ENCODE peak calls at places on chromosomes 7 and 10, in ten cellular contexts. Y, H, W, T, D, J, M, U, E and V are unnamed samples.

GRCh38 chr10:104907509-104907908 is 266.4 kb downstream of the SORCS3 start:
- DNase-seq in M (no peak), U (no peak), J (no peak), T (no peak), H (no peak), Y (no peak), D (no peak), E (no peak), W (no peak), V (no peak)

GRCh38 chr10:76080991-76081390 is 649.6 kb downstream of the LRMDA start:
- DNase-seq in Y (no peak), M (no peak), J (no peak), T (no peak), H (no peak), D (no peak), W (no peak), E (no peak), U (no peak), V (no peak)

GRCh38 chr7:90312745-90313144 is 8.4 kb downstream of the FAM237B start:
- DNase-seq in H (no peak), D (peak; percentile 14), M (no peak), Y (no peak), J (no peak), W (no peak), T (no peak), U (peak; percentile 3), E (peak; percentile 20), V (no peak)

GRCh38 chr7:149728491-149729375 is 44.7 kb downstream of the ZNF467 start:
- DNase-seq in E (no peak), W (no peak), Y (no peak), D (no peak), U (no peak), J (no peak), M (no peak), T (no peak), H (no peak), V (no peak)

GRCh38 chr7:24381919-24382505 is 98.0 kb downstream of the NPY start:
- DNase-seq in W (no peak), D (peak; percentile 79), U (peak; percentile 12), H (no peak), M (no peak), Y (no peak), E (peak; percentile 59), J (no peak), T (peak; percentile 8), V (no peak)

GRCh38 chr10:68423522-68423921 is 16.4 kb upstream of the RUFY2 start:
- DNase-seq in H (no peak), T (no peak), J (no peak), E (no peak), D (no peak), W (no peak), U (no peak), M (no peak), Y (no peak), V (no peak)

GRCh38 chr10:50540069-50540825 is 83.5 kb downstream of the SGMS1 start:
- DNase-seq in M (no peak), T (no peak), J (no peak), H (no peak), Y (no peak), U (no peak), E (no peak), W (no peak), D (no peak), V (no peak)

GRCh38 chr10:109454691-109455090 is 468.6 kb downstream of the XPNPEP1 start:
- DNase-seq in M (no peak), D (no peak), H (no peak), U (no peak), E (no peak), T (no peak), W (no peak), Y (no peak), J (no peak), V (no peak)

GRCh38 chr10:119575506-119575905 is 21.3 kb downstream of the TIAL1 start:
- DNase-seq in M (no peak), U (peak; percentile 31), E (no peak), D (no peak), Y (no peak), H (no peak), J (no peak), W (no peak), T (no peak), V (no peak)

GRCh38 chr10:76026176-76026771 is 594.9 kb downstream of the LRMDA start:
- DNase-seq in W (no peak), J (no peak), T (no peak), M (no peak), H (no peak), E (no peak), D (no peak), Y (no peak), U (no peak), V (no peak)

GRCh38 chr7:66629222-66629658 is 559 bp downstream of the KCTD7 start:
- DNase-seq in Y (no peak), E (peak; percentile 60), U (no peak), J (no peak), T (no peak), D (peak; percentile 53), W (no peak), M (no peak), H (peak; percentile 52), V (no peak)

GRCh38 chr7:92685146-92686042 is 95.2 kb upstream of the FAM133B start:
- DNase-seq in E (peak; percentile 74), U (no peak), J (no peak), T (no peak), D (no peak), Y (no peak), M (no peak), H (no peak), W (no peak), V (no peak)

GRCh38 chr10:12081879-12082560 is 13.3 kb downstream of the DHTKD1 start:
- DNase-seq in W (no peak), E (no peak), D (no peak), M (no peak), J (no peak), U (peak; percentile 24), T (no peak), H (no peak), Y (peak; percentile 6), V (no peak)

GRCh38 chr7:141664450-141664849 is 37.5 kb downstream of the DENND11 start:
- DNase-seq in M (no peak), D (no peak), J (no peak), T (no peak), U (no peak), W (no peak), H (peak; percentile 64), Y (no peak), E (no peak), V (no peak)

GRCh38 chr7:112433289-112433688 is 17.0 kb upstream of the IFRD1 start:
- DNase-seq in U (no peak), W (no peak), E (no peak), M (no peak), H (no peak), Y (no peak), J (no peak), D (no peak), T (no peak), V (no peak)

GRCh38 chr7:90178592-90179279 is 24.5 kb downstream of the STEAP1 start:
- DNase-seq in T (peak; percentile 84), Y (no peak), E (no peak), H (no peak), D (no peak), U (peak; percentile 92), J (peak; percentile 43), M (no peak), W (no peak), V (no peak)

GRCh38 chr10:70053896-70054641 is 1.4 kb downstream of the MACROH2A2 start:
- DNase-seq in E (peak; percentile 49), T (no peak), M (peak; percentile 47), Y (no peak), U (peak; percentile 6), W (peak; percentile 78), D (no peak), H (peak; percentile 55), J (no peak), V (peak; percentile 37)

DNA sequence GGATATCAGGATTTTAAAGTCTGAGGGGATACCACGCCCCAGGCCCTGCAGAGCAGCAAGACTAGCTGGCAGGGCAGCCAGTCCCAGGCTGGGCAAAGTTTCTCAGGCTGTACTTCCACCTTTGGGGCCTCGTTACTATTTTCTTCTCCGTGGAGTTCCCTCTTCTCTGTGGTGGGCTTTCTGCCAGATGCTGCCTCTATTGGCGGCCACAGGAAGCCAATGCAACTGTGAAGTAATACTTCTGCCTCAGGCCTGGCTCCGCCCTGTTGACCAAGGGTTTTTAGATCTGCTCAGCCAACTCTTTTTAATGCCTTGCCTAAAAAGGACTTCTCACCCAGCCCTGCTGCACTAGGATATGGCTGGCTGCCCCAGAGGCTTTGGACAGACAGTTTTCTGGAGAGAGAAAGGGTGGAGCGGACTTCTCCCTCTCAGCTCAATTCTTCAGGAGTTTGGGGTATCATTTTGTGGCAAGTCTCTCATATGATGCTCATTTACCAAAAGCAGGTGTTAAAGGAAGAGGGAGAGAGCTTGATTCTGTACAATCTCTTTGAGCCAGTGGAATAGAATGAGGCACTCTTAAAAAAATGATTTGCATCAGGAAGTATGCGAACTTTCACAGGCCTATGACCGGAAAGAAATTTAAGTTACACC is 67.4 kb downstream of the HHEX start:
- DNase-seq in J (peak; percentile 66), H (peak; percentile 79), E (peak; percentile 55), Y (peak; percentile 69), T (no peak), D (peak; percentile 95), M (peak; percentile 46), U (peak; percentile 70), W (peak; percentile 55), V (no peak)
- TF ChIP-seq CTCF in J (no peak), H (peak; percentile 12), E (peak; percentile 29), Y (peak; percentile 44), T (no peak), D (peak; percentile 73), M (no peak), U (no peak), W (no peak), V (no peak)

DNA sequence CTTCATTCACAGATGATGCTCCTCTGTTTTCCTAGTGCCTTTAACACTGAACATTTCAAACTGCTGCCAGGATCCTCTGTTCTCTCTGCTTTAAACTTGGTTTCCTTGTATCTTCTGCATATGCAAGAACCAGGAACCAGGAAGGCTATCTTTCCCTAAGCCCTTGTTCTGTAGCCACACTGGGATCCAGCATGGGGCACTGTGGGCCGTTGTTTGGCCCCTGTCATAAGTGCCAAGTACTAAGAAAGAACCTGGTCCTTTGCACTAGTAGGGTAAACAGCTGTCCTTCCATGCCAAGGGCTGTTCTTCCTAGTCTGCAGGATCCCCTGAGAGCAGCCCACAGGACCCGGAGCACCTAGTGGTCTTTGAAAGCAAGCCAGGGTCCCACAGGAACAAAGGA is 49.0 kb upstream of the TRIM8 start:
- DNase-seq in E (no peak), J (no peak), M (no peak), H (no peak), W (no peak), Y (no peak), T (no peak), D (no peak), U (no peak), V (no peak)
- TF ChIP-seq CTCF in E (no peak), J (no peak), M (no peak), H (no peak), W (no peak), Y (no peak), T (no peak), D (no peak), U (peak; percentile 36), V (no peak)

GRCh38 chr10:97407211-97407951 is 6.2 kb upstream of the RRP12 start:
- DNase-seq in D (peak; percentile 89), W (peak; percentile 44), U (peak; percentile 81), H (no peak), Y (no peak), M (no peak), J (peak; percentile 75), T (peak; percentile 84), E (peak; percentile 90), V (peak; percentile 49)
- TF ChIP-seq CTCF in D (peak; percentile 94), W (peak; percentile 58), U (peak; percentile 79), H (peak; percentile 91), Y (peak; percentile 77), M (peak; percentile 57), J (peak; percentile 85), T (peak; percentile 98), E (peak; percentile 86), V (peak; percentile 89)

GRCh38 chr7:108291791-108292440 is 161.8 kb upstream of the LAMB4 start:
- DNase-seq in J (no peak), T (no peak), Y (no peak), H (no peak), E (no peak), W (no peak), U (no peak), M (no peak), D (no peak), V (no peak)
- TF ChIP-seq CTCF in J (no peak), T (no peak), Y (no peak), H (no peak), E (no peak), W (no peak), U (no peak), M (no peak), D (no peak), V (no peak)